ENCODE peak calls at places on chromosomes 12 and 14, in five cellular contexts. X is activated CD8-positive, alpha-beta memory T cell treated with anti-CD3 and anti-CD28 coated beads for 4 hours; Y is esophagus squamous epithelium; J is T-helper 1 cell; T is NCI-H1930. N is an unnamed sample.

GRCh38 chr12:78088391-78088832 is 257.7 kb downstream of the NAV3 start:
- DNase-seq in Y (no peak), X (no peak), J (no peak), T (no peak), N (no peak)

GRCh38 chr14:102424923-102425322 is 62.2 kb downstream of the TECPR2 start:
- DNase-seq in Y (no peak), T (no peak), X (no peak), J (no peak), N (no peak)

GRCh38 chr14:52825085-52825484 is 33.7 kb upstream of the GNPNAT1 start:
- DNase-seq in X (no peak), J (no peak), T (no peak), Y (no peak), N (no peak)

GRCh38 chr14:62002636-62003035 is 240.4 kb downstream of the SNAPC1 start:
- DNase-seq in Y (no peak), X (no peak), T (no peak), J (no peak), N (no peak)

GRCh38 chr12:76556373-76556772 is 3.2 kb downstream of the OSBPL8 start:
- DNase-seq in J (peak; percentile 13), X (no peak), Y (no peak), T (no peak), N (no peak)

GRCh38 chr12:46908936-46909635 is 83.3 kb upstream of the SLC38A4 start:
- DNase-seq in X (no peak), J (no peak), Y (no peak), T (no peak), N (no peak)

GRCh38 chr14:61730756-61731373 is 31.4 kb upstream of the SNAPC1 start:
- DNase-seq in X (no peak), T (no peak), J (no peak), Y (no peak), N (no peak)

GRCh38 chr14:55581011-55581806 is 1.2 kb downstream of the KTN1 start:
- DNase-seq in J (peak; percentile 31), Y (no peak), X (peak; percentile 5), T (no peak), N (peak; percentile 18)

GRCh38 chr12:131388164-131388795 is 322.6 kb upstream of the SFSWAP start:
- DNase-seq in Y (no peak), X (no peak), T (no peak), J (no peak), N (no peak)

GRCh38 chr14:64119535-64119934 is 174.6 kb downstream of the ESR2 start:
- DNase-seq in J (no peak), X (no peak), Y (no peak), T (no peak), N (no peak)

GRCh38 chr12:106892075-106892474 is 63.6 kb upstream of the TMEM263 start:
- DNase-seq in J (no peak), T (no peak), X (no peak), Y (no peak), N (no peak)